ENCODE peak calls at places on chromosomes 3 and 15, in four cellular contexts. E is SK-N-SH, T is HepG2, M is HCT116. D is an unnamed sample.

GRCh38 chr15:33026614-33027013 is 167.9 kb downstream of the FMN1 start:
- DNase-seq in E (no peak), T (no peak), M (no peak), D (no peak)

GRCh38 chr15:82045179-82045891 is 483 bp downstream of the MEX3B start:
- DNase-seq in E (peak), T (no peak), M (no peak), D (no peak)

GRCh38 chr15:29299784-29300183 is 30.2 kb upstream of the NSMCE3 start:
- DNase-seq in E (no peak), T (no peak), M (no peak), D (no peak)

GRCh38 chr15:78620021-78620838 is 566 bp downstream of the CHRNA3 start:
- DNase-seq in E (peak), T (no peak), M (no peak), D (no peak)

GRCh38 chr3:151918253-151919029 is 45.0 kb downstream of the SUCNR1 start:
- DNase-seq in E (peak), T (peak), M (peak), D (peak)

GRCh38 chr3:160981217-160981938 is 123.8 kb downstream of the B3GALNT1 start:
- DNase-seq in E (no peak), T (no peak), M (no peak), D (no peak)

GRCh38 chr3:46578973-46579755 is 13.1 kb upstream of the LRRC2 start:
- DNase-seq in E (no peak), T (peak), M (no peak), D (no peak)

GRCh38 chr15:36644156-36644896 is 64.9 kb downstream of the CDIN1 start:
- DNase-seq in E (no peak), T (no peak), M (no peak), D (no peak)

GRCh38 chr15:87902772-87903388 is 353.7 kb downstream of the NTRK3 start:
- DNase-seq in E (no peak), T (no peak), M (no peak), D (no peak)

GRCh38 chr3:197428117-197428761 is 127.5 kb downstream of the BDH1 start:
- DNase-seq in E (peak), T (peak), M (peak), D (peak)

GRCh38 chr15:74799255-74799842 is 13.3 kb upstream of the LMAN1L start:
- DNase-seq in E (no peak), T (no peak), M (no peak), D (no peak)

GRCh38 chr3:133455281-133455680 is 55.4 kb downstream of the BFSP2 start:
- DNase-seq in E (no peak), T (no peak), M (no peak), D (no peak)
- TF ChIP-seq ELF1 in E (no peak), T (no peak), M (no peak), D (no peak)

GRCh38 chr3:153855772-153856171 is 265.4 kb upstream of the ARHGEF26 start:
- DNase-seq in E (no peak), T (peak), M (no peak), D (no peak)
- TF ChIP-seq ELF1 in E (no peak), T (no peak), M (no peak), D (no peak)

DNA sequence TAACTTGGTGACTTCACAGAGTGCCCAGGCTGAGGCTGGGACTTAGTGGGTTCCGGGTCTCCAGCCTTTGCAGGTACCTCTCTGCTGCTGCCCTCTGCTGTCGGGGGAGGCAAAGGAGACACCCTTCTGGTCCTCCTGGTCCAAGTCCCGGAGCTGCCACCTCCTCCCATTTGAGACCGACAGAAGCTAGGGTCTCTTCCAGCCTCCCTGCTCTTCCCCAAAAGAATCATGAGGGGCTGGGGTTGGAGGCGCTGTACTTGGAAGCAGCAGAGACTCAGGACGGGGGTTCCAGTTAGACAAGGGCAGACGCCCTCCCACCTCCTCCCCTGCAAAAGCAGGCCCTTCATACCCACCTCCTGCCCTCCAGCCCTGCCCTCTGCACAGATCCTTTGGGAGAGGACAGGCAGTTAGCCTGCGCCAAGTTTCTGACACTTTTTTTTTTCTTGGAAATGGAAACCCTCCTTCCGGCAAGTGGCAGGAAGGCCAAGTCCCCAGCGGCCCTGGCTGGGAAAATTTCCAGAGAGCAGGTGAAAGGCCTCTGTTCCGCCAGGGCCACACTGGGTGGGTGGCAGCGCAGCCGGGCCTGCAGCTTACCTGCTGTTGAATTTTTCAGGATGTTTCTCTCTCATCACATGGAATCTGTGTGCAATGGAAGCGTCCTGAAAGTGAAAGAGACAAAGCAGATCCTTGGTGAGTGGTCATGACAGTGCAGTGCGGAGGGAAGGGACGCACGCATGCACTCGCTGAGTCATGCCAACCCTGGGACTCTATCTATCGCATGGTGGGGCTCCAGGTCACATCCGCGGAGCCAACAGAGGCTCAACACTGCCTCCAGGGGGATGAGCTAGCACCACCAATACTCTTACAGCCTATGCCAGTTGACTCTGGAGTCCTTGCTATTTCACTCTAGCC is 119.9 kb downstream of the DGKG start:
- DNase-seq in E (peak), T (peak), M (peak), D (peak)
- TF ChIP-seq ELF1 in E (no peak), T (no peak), M (no peak), D (no peak)

GRCh38 chr3:61997112-61997511 is 376.2 kb downstream of the FEZF2 start:
- DNase-seq in E (peak), T (no peak), M (no peak), D (no peak)

GRCh38 chr3:61990618-61991017 is 382.7 kb downstream of the FEZF2 start:
- DNase-seq in E (no peak), T (no peak), M (no peak), D (no peak)

GRCh38 chr3:61991706-61992105 is 381.6 kb downstream of the FEZF2 start:
- DNase-seq in E (no peak), T (no peak), M (no peak), D (peak)

GRCh38 chr3:61996351-61996750 is 377.0 kb downstream of the FEZF2 start:
- DNase-seq in E (no peak), T (no peak), M (no peak), D (no peak)
- TF ChIP-seq ELF1 in E (no peak), T (no peak), M (no peak), D (no peak)